ENCODE peak calls at places on chromosomes 13 and 19, in four cellular contexts. N is Peyer's patch, X is left lung, I is K562. G is an unnamed sample.

GRCh38 chr19:12090807-12091206 is 26.3 kb downstream of the ZNF844 start:
- DNase-seq in I (peak; percentile 76), X (peak; percentile 83), N (peak; percentile 75), G (peak; percentile 84)

GRCh38 chr19:23772668-23773063 is 14.0 kb upstream of the ZNF681 start:
- DNase-seq in I (no peak), X (no peak), N (no peak), G (no peak)

GRCh38 chr13:36920612-36921185 is 661 bp upstream of the SMAD9 start:
- DNase-seq in N (no peak), I (no peak), X (no peak), G (no peak)

GRCh38 chr19:15636026-15636425 is 4.7 kb upstream of the CYP4F3 start:
- DNase-seq in I (no peak), N (no peak), X (no peak), G (no peak)

GRCh38 chr19:55255618-55256423 is 3.0 kb downstream of the PPP6R1 start:
- DNase-seq in X (peak; percentile 77), N (peak; percentile 81), I (peak; percentile 46), G (no peak)

GRCh38 chr13:40315416-40316064 is 350.9 kb downstream of the FOXO1 start:
- DNase-seq in X (no peak), I (no peak), N (peak; percentile 57), G (no peak)

GRCh38 chr19:12786149-12786870 is 5.0 kb upstream of the JUNB start:
- DNase-seq in N (peak; percentile 82), X (peak; percentile 94), I (no peak), G (peak; percentile 42)

GRCh38 chr19:32223595-32224370 is 121.6 kb upstream of the ZNF507 start:
- DNase-seq in X (no peak), I (no peak), N (no peak), G (no peak)

GRCh38 chr13:28582225-28582891 is 76.6 kb upstream of the POMP start:
- DNase-seq in X (no peak), N (no peak), I (peak; percentile 74), G (no peak)

GRCh38 chr13:99471231-99472202 is 29.8 kb upstream of the TM9SF2 start:
- DNase-seq in N (no peak), I (no peak), X (no peak), G (no peak)

GRCh38 chr19:341386-342127 is 3.0 kb downstream of the MIER2 start:
- DNase-seq in N (no peak), I (no peak), X (peak; percentile 30), G (no peak)

GRCh38 chr13:97448503-97449251 is 14.7 kb downstream of the RAP2A start:
- DNase-seq in X (no peak), I (no peak), N (no peak), G (peak; percentile 49)

GRCh38 chr19:54388001-54388802 is 23.5 kb upstream of the LAIR1 start:
- DNase-seq in I (no peak), X (peak; percentile 81), N (peak; percentile 63), G (no peak)

GRCh38 chr13:27556109-27556508 is 64.2 kb downstream of the LNX2 start:
- DNase-seq in X (no peak), N (no peak), I (no peak), G (no peak)

GRCh38 chr19:2474232-2475017 is 1.5 kb upstream of the GADD45B start:
- DNase-seq in N (peak; percentile 91), I (peak; percentile 87), X (peak; percentile 98), G (peak; percentile 97)

GRCh38 chr19:51457351-51458013 is 772 bp downstream of the SIGLEC8 start:
- DNase-seq in N (no peak), X (no peak), I (no peak), G (no peak)

GRCh38 chr19:16890461-16891184 is 1.8 kb downstream of the F2RL3 start:
- DNase-seq in I (peak; percentile 96), X (no peak), N (no peak), G (no peak)

GRCh38 chr19:13935765-13936486 is 2.3 kb downstream of the PODNL1 start:
- DNase-seq in X (no peak), I (peak; percentile 52), N (no peak), G (peak; percentile 82)

GRCh38 chr19:24000656-24001055 is 86.0 kb downstream of the ZNF726 start:
- DNase-seq in N (no peak), I (no peak), X (no peak), G (no peak)

GRCh38 chr13:37595162-37595561 is 3.4 kb downstream of the POSTN start:
- DNase-seq in N (no peak), X (no peak), I (no peak), G (no peak)

GRCh38 chr19:11964496-11964857 is 363 bp upstream of the ZNF763 start:
- DNase-seq in X (peak; percentile 77), I (no peak), N (no peak), G (no peak)

GRCh38 chr13:105804561-105805190 is 730.8 kb downstream of the EFNB2 start:
- DNase-seq in N (no peak), I (no peak), X (no peak), G (no peak)

GRCh38 chr13:35388979-35389378 is 87.5 kb downstream of the MAB21L1 start:
- DNase-seq in X (no peak), N (no peak), I (no peak), G (no peak)

GRCh38 chr19:55109527-55110291 is 7.7 kb downstream of the PPP1R12C start:
- DNase-seq in X (no peak), N (no peak), I (no peak), G (no peak)

GRCh38 chr19:2811735-2812413 is 7.8 kb upstream of the ZNF554 start:
- DNase-seq in N (peak; percentile 85), X (peak; percentile 66), I (no peak), G (no peak)

GRCh38 chr13:113502686-113503085 is 12.2 kb upstream of the DCUN1D2 start:
- DNase-seq in N (no peak), X (no peak), I (no peak), G (no peak)

GRCh38 chr13:102825921-102826706 is 19.7 kb upstream of the ERCC5 start:
- DNase-seq in X (no peak), I (no peak), N (no peak), G (no peak)

GRCh38 chr13:66468656-66469055 is 761.5 kb downstream of the PCDH9 start:
- DNase-seq in I (no peak), N (no peak), X (no peak), G (no peak)

GRCh38 chr13:37316935-37317334 is 211.5 kb upstream of the CSNK1A1L start:
- DNase-seq in N (no peak), I (no peak), X (peak; percentile 11), G (no peak)

GRCh38 chr19:41249707-41250423 is 14.3 kb upstream of the HNRNPUL1 start:
- DNase-seq in X (no peak), I (no peak), N (no peak), G (peak; percentile 81)
- TF ChIP-seq CTCF in X (no peak), I (no peak), N (no peak), G (no peak)

GRCh38 chr13:78736142-78736541 is 77.2 kb upstream of the OBI1 start:
- DNase-seq in N (no peak), I (no peak), X (no peak), G (no peak)

GRCh38 chr13:78732445-78733017 is 73.6 kb upstream of the OBI1 start:
- DNase-seq in I (no peak), X (no peak), N (no peak), G (no peak)
- H3K4me3 ChIP-seq in I (no peak overlapping the region), X (no peak overlapping the region), N (no peak overlapping the region), G (no peak overlapping the region)

GRCh38 chr19:36939153-36939552 is 23.0 kb downstream of the ZNF568 start:
- DNase-seq in I (peak; percentile 2), X (no peak), N (no peak), G (no peak)
- TF ChIP-seq CTCF in I (peak; percentile 21), X (no peak), N (no peak), G (peak; percentile 57)

GRCh38 chr13:51823351-51823750 is 19.4 kb upstream of the DHRS12 start:
- DNase-seq in I (no peak), N (peak; percentile 8), X (no peak), G (no peak)
- H3K4me3 ChIP-seq in I (no peak overlapping the region), N (no peak overlapping the region), X (no peak overlapping the region), G (no peak overlapping the region)

G was measured in endodermal cell.